ENCODE peak calls at places on chromosomes 16 and 17, in six cellular contexts. One of them, this sample, is unnamed. For H3K27me3, the result is how much of the 10 kb centered on the place peaks cover.

GRCh38 chr17:31724026-31724425 is 135.0 kb downstream of the COPRS start:
- DNase-seq in tibial artery: no peak
- DNase-seq in psoas muscle: no peak
- DNase-seq in mammary epithelial cell: peak
- DNase-seq in lower lobe of right lung: no peak
- DNase-seq in lung: no peak
- DNase-seq in this sample: no peak

GRCh38 chr16:23803591-23804123 is 32.1 kb upstream of the PRKCB start:
- DNase-seq in tibial artery: peak
- DNase-seq in psoas muscle: peak
- DNase-seq in mammary epithelial cell: peak
- DNase-seq in lower lobe of right lung: peak
- DNase-seq in lung: peak
- DNase-seq in this sample: peak

GRCh38 chr17:56203430-56203829 is 50.2 kb downstream of the ANKFN1 start:
- DNase-seq in tibial artery: no peak
- DNase-seq in psoas muscle: no peak
- DNase-seq in mammary epithelial cell: peak
- DNase-seq in lower lobe of right lung: no peak
- DNase-seq in lung: no peak
- DNase-seq in this sample: no peak

GRCh38 chr17:33684714-33685113 is 391.6 kb upstream of the ASIC2 start:
- DNase-seq in tibial artery: no peak
- DNase-seq in psoas muscle: no peak
- DNase-seq in mammary epithelial cell: no peak
- DNase-seq in lower lobe of right lung: no peak
- DNase-seq in lung: no peak
- DNase-seq in this sample: no peak

GRCh38 chr16:17235147-17235817 is 235.5 kb downstream of the XYLT1 start:
- DNase-seq in tibial artery: no peak
- DNase-seq in psoas muscle: no peak
- DNase-seq in mammary epithelial cell: no peak
- DNase-seq in lower lobe of right lung: no peak
- DNase-seq in lung: no peak
- DNase-seq in this sample: no peak

GRCh38 chr16:26195225-26195624 is 503.5 kb downstream of the HS3ST4 start:
- DNase-seq in tibial artery: no peak
- DNase-seq in psoas muscle: no peak
- DNase-seq in mammary epithelial cell: no peak
- DNase-seq in lower lobe of right lung: no peak
- DNase-seq in lung: no peak
- DNase-seq in this sample: no peak

GRCh38 chr17:45248132-45248936 is 13.6 kb downstream of the SPATA32 start:
- DNase-seq in tibial artery: no peak
- DNase-seq in psoas muscle: no peak
- DNase-seq in mammary epithelial cell: peak
- DNase-seq in lower lobe of right lung: peak
- DNase-seq in lung: peak
- DNase-seq in this sample: peak

GRCh38 chr17:82698065-82698973 is at the start of gene RAB40B:
- DNase-seq in tibial artery: peak
- DNase-seq in psoas muscle: peak
- DNase-seq in mammary epithelial cell: peak
- DNase-seq in lower lobe of right lung: peak
- DNase-seq in lung: peak
- DNase-seq in this sample: peak

GRCh38 chr16:2471016-2471652 is at the start of gene NTN3:
- DNase-seq in tibial artery: no peak
- DNase-seq in psoas muscle: no peak
- DNase-seq in mammary epithelial cell: no peak
- DNase-seq in lower lobe of right lung: no peak
- DNase-seq in lung: no peak
- DNase-seq in this sample: no peak

GRCh38 chr17:29251969-29252866 is 5.6 kb downstream of the CRYBA1 start:
- DNase-seq in tibial artery: no peak
- DNase-seq in psoas muscle: no peak
- DNase-seq in mammary epithelial cell: no peak
- DNase-seq in lower lobe of right lung: no peak
- DNase-seq in lung: no peak
- DNase-seq in this sample: no peak

GRCh38 chr17:15649861-15650391 is 30.4 kb upstream of the FBXW10B start:
- DNase-seq in tibial artery: peak
- DNase-seq in psoas muscle: peak
- DNase-seq in mammary epithelial cell: peak
- DNase-seq in lower lobe of right lung: no peak
- DNase-seq in lung: peak
- DNase-seq in this sample: no peak

GRCh38 chr16:22327446-22327775 is 30.2 kb downstream of the POLR3E start:
- DNase-seq in tibial artery: no peak
- DNase-seq in psoas muscle: no peak
- DNase-seq in mammary epithelial cell: no peak
- DNase-seq in lower lobe of right lung: no peak
- DNase-seq in lung: no peak
- DNase-seq in this sample: no peak

GRCh38 chr16:709651-710499 is 4.3 kb upstream of the FBXL16 start:
- DNase-seq in tibial artery: no peak
- DNase-seq in psoas muscle: no peak
- DNase-seq in mammary epithelial cell: no peak
- DNase-seq in lower lobe of right lung: no peak
- DNase-seq in lung: no peak
- DNase-seq in this sample: no peak

GRCh38 chr16:57169327-57169726 is 16.5 kb downstream of the PSME3IP1 start:
- DNase-seq in tibial artery: no peak
- DNase-seq in psoas muscle: no peak
- DNase-seq in mammary epithelial cell: no peak
- DNase-seq in lower lobe of right lung: no peak
- DNase-seq in lung: no peak
- DNase-seq in this sample: no peak

GRCh38 chr16:4537376-4538066 is 1.1 kb downstream of the CDIP1 start:
- DNase-seq in tibial artery: no peak
- DNase-seq in psoas muscle: no peak
- DNase-seq in mammary epithelial cell: peak
- DNase-seq in lower lobe of right lung: peak
- DNase-seq in lung: no peak
- DNase-seq in this sample: no peak

DNA sequence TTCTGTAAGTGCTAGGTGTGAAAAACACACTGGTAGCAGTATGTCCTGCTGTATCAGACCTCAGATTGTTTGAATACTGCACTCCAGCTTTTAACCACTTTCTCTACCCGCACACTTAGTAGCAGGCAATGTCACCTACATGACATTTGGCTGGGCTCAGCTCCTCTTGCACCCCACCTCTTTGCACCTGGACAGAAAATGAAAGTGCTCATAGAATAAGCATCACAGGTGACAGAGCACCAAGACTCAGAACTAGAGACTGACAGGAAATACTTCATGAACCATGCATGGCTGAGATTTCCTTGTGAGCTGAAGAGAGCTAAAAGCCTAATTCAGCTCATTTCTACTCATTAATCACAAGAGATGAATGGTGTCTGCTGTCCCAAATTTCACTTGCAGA is 1014.2 kb upstream of the CDH8 start:
- DNase-seq in tibial artery: no peak
- DNase-seq in psoas muscle: no peak
- DNase-seq in mammary epithelial cell: no peak
- DNase-seq in lower lobe of right lung: no peak
- DNase-seq in lung: no peak
- DNase-seq in this sample: no peak
- TF ChIP-seq CTCF in tibial artery: no peak
- TF ChIP-seq CTCF in psoas muscle: no peak
- TF ChIP-seq CTCF in mammary epithelial cell: no peak
- TF ChIP-seq CTCF in lower lobe of right lung: no peak
- TF ChIP-seq CTCF in lung: no peak
- TF ChIP-seq CTCF in this sample: no peak

GRCh38 chr17:6187836-6188235 is 117.7 kb downstream of the WSCD1 start:
- DNase-seq in tibial artery: no peak
- DNase-seq in psoas muscle: no peak
- DNase-seq in mammary epithelial cell: peak
- DNase-seq in lower lobe of right lung: no peak
- DNase-seq in lung: no peak
- DNase-seq in this sample: no peak
- H3K27me3 ChIP-seq in tibial artery: under half
- H3K27me3 ChIP-seq in psoas muscle: under half
- H3K27me3 ChIP-seq in mammary epithelial cell: under half
- H3K27me3 ChIP-seq in lower lobe of right lung: under half
- H3K27me3 ChIP-seq in lung: under half
- H3K27me3 ChIP-seq in this sample: under half

GRCh38 chr16:48540222-48540900 is 69.6 kb downstream of the N4BP1 start:
- DNase-seq in tibial artery: no peak
- DNase-seq in psoas muscle: no peak
- DNase-seq in mammary epithelial cell: no peak
- DNase-seq in lower lobe of right lung: peak
- DNase-seq in lung: no peak
- DNase-seq in this sample: no peak

GRCh38 chr16:48542966-48543365 is 67.0 kb downstream of the N4BP1 start:
- DNase-seq in tibial artery: no peak
- DNase-seq in psoas muscle: no peak
- DNase-seq in mammary epithelial cell: no peak
- DNase-seq in lower lobe of right lung: no peak
- DNase-seq in lung: no peak
- DNase-seq in this sample: no peak

GRCh38 chr16:48539485-48540221 is 70.3 kb downstream of the N4BP1 start:
- DNase-seq in tibial artery: no peak
- DNase-seq in psoas muscle: no peak
- DNase-seq in mammary epithelial cell: no peak
- DNase-seq in lower lobe of right lung: no peak
- DNase-seq in lung: no peak
- DNase-seq in this sample: no peak

GRCh38 chr16:48541108-48541786 is 68.7 kb downstream of the N4BP1 start:
- DNase-seq in tibial artery: no peak
- DNase-seq in psoas muscle: no peak
- DNase-seq in mammary epithelial cell: no peak
- DNase-seq in lower lobe of right lung: no peak
- DNase-seq in lung: no peak
- DNase-seq in this sample: no peak

GRCh38 chr16:48542020-48542473 is 67.9 kb downstream of the N4BP1 start:
- DNase-seq in tibial artery: peak
- DNase-seq in psoas muscle: peak
- DNase-seq in mammary epithelial cell: peak
- DNase-seq in lower lobe of right lung: peak
- DNase-seq in lung: peak
- DNase-seq in this sample: no peak
- TF ChIP-seq CTCF in tibial artery: peak
- TF ChIP-seq CTCF in psoas muscle: peak
- TF ChIP-seq CTCF in mammary epithelial cell: peak
- TF ChIP-seq CTCF in lower lobe of right lung: peak
- TF ChIP-seq CTCF in lung: peak
- TF ChIP-seq CTCF in this sample: no peak

GRCh38 chr17:59421722-59422121 is 90.3 kb downstream of the YPEL2 start:
- DNase-seq in tibial artery: no peak
- DNase-seq in psoas muscle: no peak
- DNase-seq in mammary epithelial cell: no peak
- DNase-seq in lower lobe of right lung: no peak
- DNase-seq in lung: no peak
- DNase-seq in this sample: no peak
- H3K27me3 ChIP-seq in tibial artery: under half
- H3K27me3 ChIP-seq in psoas muscle: under half
- H3K27me3 ChIP-seq in mammary epithelial cell: under half
- H3K27me3 ChIP-seq in lower lobe of right lung: under half
- H3K27me3 ChIP-seq in lung: under half
- H3K27me3 ChIP-seq in this sample: under half

DNA sequence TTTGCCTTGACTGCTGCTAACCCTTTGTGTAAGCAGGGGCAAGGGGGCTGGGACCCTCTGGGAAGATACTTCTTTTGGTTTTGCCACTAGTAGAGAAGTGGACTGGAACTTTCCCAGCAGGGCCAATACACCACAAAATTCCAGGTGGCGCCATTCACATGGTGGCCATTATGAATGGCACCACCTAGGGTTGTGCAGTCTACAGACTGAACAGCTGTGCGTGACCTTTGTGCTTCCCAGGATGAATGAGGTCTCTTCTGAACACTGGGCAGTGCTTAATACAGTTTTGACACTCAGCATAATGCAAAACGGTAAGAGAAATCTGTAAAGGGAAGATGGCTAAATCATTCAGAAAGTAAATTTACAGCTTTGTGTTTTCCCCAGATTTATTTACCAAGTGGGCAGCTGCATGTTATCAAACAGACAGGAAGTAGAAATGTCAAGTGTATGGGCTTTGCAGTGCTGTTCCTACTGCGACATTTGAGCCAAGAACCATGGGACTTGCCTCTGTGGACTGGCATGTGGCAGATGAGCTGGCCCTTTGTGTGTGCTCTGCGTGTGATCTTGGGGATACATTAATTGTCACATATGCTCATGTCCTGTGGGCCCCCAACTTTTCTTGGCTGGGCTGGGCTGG is 9.2 kb downstream of the SYT17 start:
- DNase-seq in tibial artery: no peak
- DNase-seq in psoas muscle: no peak
- DNase-seq in mammary epithelial cell: no peak
- DNase-seq in lower lobe of right lung: no peak
- DNase-seq in lung: no peak
- DNase-seq in this sample: no peak
- TF ChIP-seq CTCF in tibial artery: no peak
- TF ChIP-seq CTCF in psoas muscle: no peak
- TF ChIP-seq CTCF in mammary epithelial cell: no peak
- TF ChIP-seq CTCF in lower lobe of right lung: no peak
- TF ChIP-seq CTCF in lung: no peak
- TF ChIP-seq CTCF in this sample: no peak

DNA sequence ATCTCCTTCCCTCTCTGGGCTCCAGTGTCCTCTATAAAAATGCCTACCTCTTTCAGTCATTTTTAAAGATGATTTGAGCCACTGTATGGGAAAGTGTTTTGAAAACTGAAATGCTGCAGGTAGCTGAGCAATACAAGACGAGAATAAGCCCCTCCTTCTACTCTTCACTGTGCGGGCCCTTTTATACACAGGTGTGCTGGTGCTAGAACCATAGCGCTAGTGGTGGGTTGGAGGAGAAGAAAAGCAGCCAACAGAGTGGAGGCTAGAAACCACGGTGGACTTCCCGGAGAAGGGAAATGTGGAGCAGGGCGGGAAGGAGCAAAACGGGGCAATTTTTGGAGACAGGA is 58.2 kb upstream of the DLX4 start:
- DNase-seq in tibial artery: no peak
- DNase-seq in psoas muscle: no peak
- DNase-seq in mammary epithelial cell: no peak
- DNase-seq in lower lobe of right lung: no peak
- DNase-seq in lung: no peak
- DNase-seq in this sample: no peak
- H3K27me3 ChIP-seq in tibial artery: under half
- H3K27me3 ChIP-seq in psoas muscle: half or more
- H3K27me3 ChIP-seq in mammary epithelial cell: under half
- H3K27me3 ChIP-seq in lower lobe of right lung: half or more
- H3K27me3 ChIP-seq in lung: under half
- H3K27me3 ChIP-seq in this sample: half or more

DNA sequence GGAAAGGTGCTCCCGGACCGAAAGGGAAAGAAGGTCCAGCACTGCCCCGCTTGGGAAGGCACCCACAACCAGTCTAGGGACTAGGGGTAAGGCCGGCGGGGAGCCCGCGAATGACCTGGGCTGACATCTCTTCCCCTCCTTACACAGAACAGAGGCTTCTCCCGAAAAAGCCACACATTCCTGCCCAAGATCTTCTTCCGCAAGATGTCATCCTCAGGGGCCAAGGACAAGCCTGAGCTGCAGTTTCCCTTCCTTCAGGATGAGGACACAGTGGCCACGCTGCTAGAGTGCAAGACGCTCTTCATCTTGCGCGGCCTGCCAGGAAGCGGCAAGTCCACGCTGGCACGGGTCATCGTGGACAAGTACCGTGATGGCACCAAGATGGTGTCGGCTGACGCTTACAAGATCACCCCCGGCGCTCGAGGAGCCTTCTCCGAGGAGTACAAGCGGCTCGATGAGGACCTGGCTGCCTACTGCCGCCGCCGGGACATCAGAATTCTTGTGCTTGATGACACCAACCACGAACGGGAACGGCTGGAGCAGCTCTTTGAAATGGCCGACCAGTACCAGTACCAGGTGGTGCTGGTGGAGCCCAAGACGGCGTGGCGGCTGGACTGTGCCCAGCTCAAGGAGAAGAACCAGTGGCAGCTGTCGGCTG is 1.5 kb downstream of the CNP start:
- DNase-seq in tibial artery: no peak
- DNase-seq in psoas muscle: no peak
- DNase-seq in mammary epithelial cell: no peak
- DNase-seq in lower lobe of right lung: no peak
- DNase-seq in lung: no peak
- DNase-seq in this sample: no peak
- TF ChIP-seq CTCF in tibial artery: no peak
- TF ChIP-seq CTCF in psoas muscle: no peak
- TF ChIP-seq CTCF in mammary epithelial cell: no peak
- TF ChIP-seq CTCF in lower lobe of right lung: no peak
- TF ChIP-seq CTCF in lung: no peak
- TF ChIP-seq CTCF in this sample: no peak